ENCODE peak calls at places on chromosome 7, in ten cellular contexts. G, F, E, D, O, K, R, P, S and T are unnamed samples.

GRCh38 chr7:80764132-80764531 is 125.7 kb downstream of the CD36 start:
- DNase-seq in G (peak; percentile 45), F (no peak), E (no peak), D (peak; percentile 33), O (no peak), K (no peak), R (no peak), P (no peak), S (no peak), T (no peak)

GRCh38 chr7:101363734-101364374 is 1.2 kb downstream of the COL26A1 start:
- DNase-seq in G (peak; percentile 66), F (peak; percentile 78), E (peak; percentile 11), D (peak; percentile 75), O (peak; percentile 69), K (peak; percentile 79), R (peak; percentile 60), P (peak; percentile 25), S (peak; percentile 88), T (peak; percentile 90)

GRCh38 chr7:67773081-67773480 is 776.4 kb downstream of the TYW1 start:
- DNase-seq in G (no peak), F (no peak), E (no peak), D (no peak), O (no peak), K (no peak), R (no peak), P (no peak), S (no peak), T (no peak)

GRCh38 chr7:108449577-108449920 is 6.7 kb downstream of the NRCAM start:
- DNase-seq in G (no peak), F (no peak), E (no peak), D (no peak), O (no peak), K (no peak), R (no peak), P (no peak), S (no peak), T (no peak)

GRCh38 chr7:101507327-101507726 is 121.8 kb downstream of the MYL10 start:
- DNase-seq in G (no peak), F (no peak), E (no peak), D (no peak), O (no peak), K (no peak), R (no peak), P (no peak), S (no peak), T (no peak)

GRCh38 chr7:125098377-125098970 is 168.8 kb upstream of the POT1 start:
- DNase-seq in G (no peak), F (no peak), E (no peak), D (no peak), O (peak; percentile 58), K (no peak), R (no peak), P (no peak), S (no peak), T (no peak)

GRCh38 chr7:102072636-102073209 is 213.9 kb upstream of the SH2B2 start:
- DNase-seq in G (no peak), F (no peak), E (no peak), D (no peak), O (no peak), K (no peak), R (no peak), P (no peak), S (no peak), T (no peak)

GRCh38 chr7:85829817-85830432 is 643.1 kb upstream of the SEMA3D start:
- DNase-seq in G (no peak), F (no peak), E (no peak), D (no peak), O (peak; percentile 60), K (no peak), R (no peak), P (no peak), S (no peak), T (no peak)

GRCh38 chr7:69403169-69403568 is 195.1 kb upstream of the AUTS2 start:
- DNase-seq in G (peak; percentile 61), F (peak; percentile 29), E (no peak), D (peak; percentile 30), O (no peak), K (no peak), R (no peak), P (no peak), S (no peak), T (no peak)

GRCh38 chr7:32914186-32914585 is 22.6 kb upstream of the KBTBD2 start:
- DNase-seq in G (no peak), F (no peak), E (no peak), D (no peak), O (no peak), K (no peak), R (no peak), P (no peak), S (no peak), T (no peak)
- TF ChIP-seq CTCF in G (peak; percentile 31), F (peak; percentile 10), E (no peak), D (no peak), O (peak; percentile 33), K (no peak), R (no peak), P (no peak), S (no peak), T (no peak)

DNA sequence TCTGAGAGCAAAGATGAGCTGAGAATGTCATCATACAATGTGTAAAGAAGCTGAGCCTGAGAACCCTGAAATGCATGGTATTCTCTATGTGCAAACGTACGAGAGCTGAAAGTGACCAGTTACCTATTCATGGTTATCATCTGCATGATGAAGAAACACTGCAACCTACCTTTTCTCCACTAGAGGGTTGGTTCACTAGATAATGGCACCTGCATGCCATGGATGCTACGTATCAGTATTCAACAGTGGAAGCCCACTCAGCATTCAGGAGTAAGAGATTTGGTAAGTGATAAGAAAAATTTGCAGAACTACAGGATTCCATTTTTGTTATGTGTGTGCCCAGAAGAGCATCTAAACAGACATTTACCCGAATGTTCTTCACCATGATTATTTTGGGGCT is 145.4 kb downstream of the PTPRN2 start:
- DNase-seq in G (no peak), F (no peak), E (no peak), D (no peak), O (peak; percentile 31), K (no peak), R (no peak), P (no peak), S (no peak), T (no peak)
- TF ChIP-seq CTCF in G (peak; percentile 51), F (no peak), E (no peak), D (peak; percentile 43), O (peak; percentile 47), K (no peak), R (no peak), P (no peak), S (no peak), T (no peak)

GRCh38 chr7:115117748-115118147 is 195.9 kb downstream of the MDFIC start:
- DNase-seq in G (no peak), F (no peak), E (no peak), D (no peak), O (no peak), K (no peak), R (no peak), P (no peak), S (no peak), T (no peak)
- TF ChIP-seq CTCF in G (no peak), F (no peak), E (no peak), D (no peak), O (no peak), K (no peak), R (no peak), P (no peak), S (no peak), T (no peak)

GRCh38 chr7:6423942-6424701 is 23.6 kb downstream of the DAGLB start:
- DNase-seq in G (no peak), F (peak; percentile 41), E (peak; percentile 27), D (no peak), O (peak; percentile 38), K (no peak), R (no peak), P (no peak), S (peak; percentile 89), T (no peak)
- TF ChIP-seq CTCF in G (no peak), F (peak; percentile 9), E (no peak), D (no peak), O (peak; percentile 39), K (no peak), R (no peak), P (no peak), S (no peak), T (no peak)

GRCh38 chr7:140645166-140645565 is 4.6 kb upstream of the DENND2A start:
- DNase-seq in G (peak; percentile 44), F (no peak), E (no peak), D (peak; percentile 84), O (no peak), K (peak; percentile 43), R (no peak), P (no peak), S (no peak), T (no peak)
- TF ChIP-seq CTCF in G (peak; percentile 80), F (no peak), E (no peak), D (peak; percentile 69), O (peak; percentile 53), K (no peak), R (no peak), P (no peak), S (peak; percentile 34), T (peak; percentile 40)